ENCODE peak calls at places on chromosomes 3 and 15, in five cellular contexts. Y is neural progenitor cell, R is GM23248, B is SK-N-SH, Z is HCT116. M is an unnamed sample.

GRCh38 chr3:46923559-46924350 is 46.2 kb downstream of the PTH1R start:
- DNase-seq in Y (peak), R (peak), B (peak), Z (no peak), M (peak)

GRCh38 chr3:101303089-101303731 is 17.2 kb downstream of the IMPG2 start:
- DNase-seq in Y (no peak), R (peak), B (no peak), Z (no peak), M (no peak)

GRCh38 chr3:81592101-81592500 is 169.3 kb downstream of the GBE1 start:
- DNase-seq in Y (no peak), R (peak), B (no peak), Z (no peak), M (peak)

GRCh38 chr3:193780810-193781472 is 187.9 kb downstream of the OPA1 start:
- DNase-seq in Y (peak), R (peak), B (peak), Z (no peak), M (peak)

GRCh38 chr15:101378879-101379278 is 83.8 kb upstream of the SNRPA1 start:
- DNase-seq in Y (no peak), R (no peak), B (no peak), Z (no peak), M (no peak)

GRCh38 chr15:70421197-70421482 is 323.4 kb upstream of the TLE3 start:
- DNase-seq in Y (no peak), R (no peak), B (no peak), Z (no peak), M (no peak)

GRCh38 chr3:7657214-7658112 is 796.5 kb downstream of the GRM7 start:
- DNase-seq in Y (no peak), R (no peak), B (peak), Z (no peak), M (no peak)

GRCh38 chr3:175337631-175338030 is 478.5 kb downstream of the NAALADL2 start:
- DNase-seq in Y (no peak), R (no peak), B (no peak), Z (no peak), M (no peak)

GRCh38 chr15:54083501-54083900 is 105.3 kb downstream of the UNC13C start:
- DNase-seq in Y (no peak), R (no peak), B (no peak), Z (no peak), M (no peak)

GRCh38 chr15:40429068-40429707 is 11.6 kb upstream of the BAHD1 start:
- DNase-seq in Y (no peak), R (no peak), B (no peak), Z (no peak), M (no peak)

GRCh38 chr3:158847466-158847849 is 45.6 kb downstream of the MFSD1 start:
- DNase-seq in Y (no peak), R (peak), B (no peak), Z (no peak), M (no peak)

GRCh38 chr15:43510230-43511011 is 7.0 kb upstream of the MAP1A start:
- DNase-seq in Y (peak), R (peak), B (peak), Z (peak), M (peak)

GRCh38 chr3:146067048-146067447 is 93.9 kb downstream of the PLOD2 start:
- DNase-seq in Y (no peak), R (peak), B (no peak), Z (no peak), M (no peak)

GRCh38 chr3:151795276-151795675 is 18.6 kb upstream of the AADAC start:
- DNase-seq in Y (no peak), R (peak), B (no peak), Z (no peak), M (no peak)

GRCh38 chr3:14847613-14848541 is 29.1 kb downstream of the FGD5 start:
- DNase-seq in Y (peak), R (no peak), B (no peak), Z (peak), M (peak)

GRCh38 chr15:87710406-87710805 is 546.1 kb downstream of the NTRK3 start:
- DNase-seq in Y (no peak), R (peak), B (no peak), Z (no peak), M (no peak)

GRCh38 chr3:18351823-18352744 is 73.1 kb downstream of the SATB1 start:
- DNase-seq in Y (peak), R (no peak), B (peak), Z (no peak), M (peak)

GRCh38 chr15:67744331-67745058 is 80.8 kb upstream of the SKOR1 start:
- DNase-seq in Y (no peak), R (peak), B (no peak), Z (no peak), M (no peak)

GRCh38 chr3:185561958-185562357 is 9.6 kb upstream of the LIPH start:
- DNase-seq in Y (no peak), R (no peak), B (no peak), Z (no peak), M (peak)

GRCh38 chr3:55330756-55331155 is 156.3 kb downstream of the WNT5A start:
- DNase-seq in Y (no peak), R (peak), B (no peak), Z (no peak), M (no peak)

GRCh38 chr3:134074790-134075567 is 45.3 kb upstream of the SLCO2A1 start:
- DNase-seq in Y (no peak), R (no peak), B (no peak), Z (no peak), M (no peak)

GRCh38 chr3:134328147-134328591 is 46.1 kb downstream of the AMOTL2 start:
- DNase-seq in Y (no peak), R (peak), B (no peak), Z (peak), M (no peak)

GRCh38 chr15:90086868-90087268 is 15.4 kb downstream of the IDH2 start:
- DNase-seq in Y (peak), R (peak), B (peak), Z (no peak), M (peak)

GRCh38 chr3:33173103-33173502 is 45.5 kb downstream of the SUSD5 start:
- DNase-seq in Y (no peak), R (no peak), B (no peak), Z (no peak), M (no peak)

GRCh38 chr15:50145451-50145872 is 26.4 kb upstream of the ATP8B4 start:
- DNase-seq in Y (peak), R (peak), B (peak), Z (peak), M (peak)

GRCh38 chr3:5376761-5377160 is 189.3 kb downstream of the EDEM1 start:
- DNase-seq in Y (peak), R (no peak), B (no peak), Z (no peak), M (no peak)

GRCh38 chr15:68620721-68621528 is 42.1 kb downstream of the CORO2B start:
- DNase-seq in Y (peak), R (peak), B (no peak), Z (no peak), M (peak)

GRCh38 chr15:80693682-80694623 is 1.2 kb upstream of the ABHD17C start:
- DNase-seq in Y (no peak), R (peak), B (no peak), Z (no peak), M (no peak)

GRCh38 chr15:70722266-70723123 is 40.9 kb downstream of the UACA start:
- DNase-seq in Y (peak), R (peak), B (peak), Z (peak), M (peak)

GRCh38 chr3:192957441-192957951 is 39.8 kb upstream of the MB21D2 start:
- DNase-seq in Y (no peak), R (peak), B (no peak), Z (no peak), M (no peak)

GRCh38 chr3:27680517-27681246 is 41.4 kb downstream of the EOMES start:
- DNase-seq in Y (peak), R (no peak), B (no peak), Z (no peak), M (no peak)

GRCh38 chr15:57885435-57885834 is 178.9 kb downstream of the POLR2M start:
- DNase-seq in Y (no peak), R (no peak), B (no peak), Z (no peak), M (no peak)

GRCh38 chr3:72448858-72449257 is 399.4 kb downstream of the SHQ1 start:
- DNase-seq in Y (no peak), R (peak), B (no peak), Z (no peak), M (no peak)

GRCh38 chr3:149815728-149816127 is 2.7 kb downstream of the RNF13 start:
- DNase-seq in Y (no peak), R (no peak), B (no peak), Z (no peak), M (no peak)

GRCh38 chr15:75801859-75802593 is 41.2 kb upstream of the UBE2Q2 start:
- DNase-seq in Y (peak), R (peak), B (peak), Z (peak), M (peak)

GRCh38 chr15:73907018-73907394 is 19.3 kb upstream of the LOXL1 start:
- DNase-seq in Y (no peak), R (no peak), B (no peak), Z (no peak), M (no peak)

GRCh38 chr15:34011476-34011875 is 27.5 kb downstream of the AVEN start:
- DNase-seq in Y (no peak), R (no peak), B (no peak), Z (no peak), M (no peak)

DNA sequence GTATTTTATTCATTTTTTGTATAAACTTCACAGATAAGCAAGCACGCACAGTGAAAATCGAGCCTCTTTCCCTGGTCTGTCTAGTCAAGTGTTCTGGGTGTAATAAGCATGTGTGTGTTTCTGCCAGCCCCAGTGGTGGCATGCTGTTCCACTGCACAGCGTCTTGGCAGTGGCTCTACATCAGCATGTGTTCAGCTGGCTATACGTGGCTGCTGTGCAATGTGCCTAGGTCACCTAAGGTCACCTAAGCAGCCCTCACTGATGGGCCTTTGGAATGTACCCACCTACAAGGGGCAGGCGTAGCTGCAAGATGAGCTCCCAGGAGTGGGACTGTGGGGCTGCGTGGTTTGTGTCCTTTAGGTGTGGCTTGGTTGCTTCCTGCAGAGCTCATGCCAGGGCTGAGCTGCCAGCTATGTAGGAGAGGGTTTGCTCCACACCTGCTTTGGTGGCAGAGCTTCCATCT is 4.9 kb downstream of the LIMD1 start:
- DNase-seq in Y (no peak), R (no peak), B (no peak), Z (no peak), M (no peak)
- TF ChIP-seq EZH2phosphoT487 in Y (no peak), R (no peak), B (no peak), Z (no peak), M (no peak)

GRCh38 chr3:120081719-120082118 is 12.5 kb downstream of the GSK3B start:
- DNase-seq in Y (no peak), R (no peak), B (no peak), Z (no peak), M (no peak)
- TF ChIP-seq EZH2phosphoT487 in Y (no peak), R (no peak), B (no peak), Z (no peak), M (no peak)

GRCh38 chr3:141006344-141006743 is 44.8 kb upstream of the SPSB4 start:
- DNase-seq in Y (no peak), R (no peak), B (no peak), Z (no peak), M (no peak)
- TF ChIP-seq EZH2phosphoT487 in Y (no peak), R (no peak), B (no peak), Z (no peak), M (no peak)

GRCh38 chr15:27258287-27258686 is 287.3 kb downstream of the GABRG3 start:
- DNase-seq in Y (peak), R (no peak), B (no peak), Z (no peak), M (peak)
- TF ChIP-seq EZH2phosphoT487 in Y (no peak), R (no peak), B (no peak), Z (no peak), M (no peak)

M was measured in GM23338.